ENCODE peak calls at places on chromosomes 4 and X, in four cellular contexts. One of them, this sample, is unnamed.

GRCh38 chr4:188707036-188707435 is 567.8 kb downstream of the TRIML1 start:
- DNase-seq in H9: no peak
- DNase-seq in adrenal gland: no peak
- DNase-seq in H1: no peak
- DNase-seq in this sample: no peak

GRCh38 chr4:143768007-143768591 is 67.6 kb upstream of the FREM3 start:
- DNase-seq in H1: no peak
- DNase-seq in H9: no peak
- DNase-seq in adrenal gland: peak; percentile 48
- DNase-seq in this sample: no peak

GRCh38 chr4:152356428-152357034 is 179.4 kb downstream of the FBXW7 start:
- DNase-seq in H1: no peak
- DNase-seq in H9: no peak
- DNase-seq in adrenal gland: no peak
- DNase-seq in this sample: no peak

GRCh38 chr4:10096201-10096975 is 20.2 kb downstream of the WDR1 start:
- DNase-seq in adrenal gland: peak; percentile 91
- DNase-seq in H1: no peak
- DNase-seq in H9: no peak
- DNase-seq in this sample: no peak

GRCh38 chr4:122612540-122612939 is 8.3 kb downstream of the IL21 start:
- DNase-seq in H9: no peak
- DNase-seq in adrenal gland: no peak
- DNase-seq in H1: no peak
- DNase-seq in this sample: no peak

GRCh38 chr4:15003441-15003890 is 1.2 kb downstream of the CPEB2 start:
- DNase-seq in adrenal gland: peak; percentile 63
- DNase-seq in H1: peak; percentile 73
- DNase-seq in H9: peak; percentile 52
- DNase-seq in this sample: peak; percentile 66

GRCh38 chr4:166324321-166324720 is 451.3 kb downstream of the TLL1 start:
- DNase-seq in adrenal gland: no peak
- DNase-seq in H9: peak; percentile 42
- DNase-seq in H1: peak; percentile 63
- DNase-seq in this sample: peak; percentile 75

GRCh38 chrX:109635151-109635550 is 10.2 kb upstream of the KCNE5 start:
- DNase-seq in H1: no peak
- DNase-seq in adrenal gland: no peak
- DNase-seq in H9: peak; percentile 35
- DNase-seq in this sample: peak; percentile 29

GRCh38 chr4:41257901-41258300 is 1.2 kb downstream of the UCHL1 start:
- DNase-seq in H9: no peak
- DNase-seq in H1: no peak
- DNase-seq in adrenal gland: no peak
- DNase-seq in this sample: no peak

GRCh38 chrX:111098874-111099273 is 2.9 kb downstream of the PAK3 start:
- DNase-seq in adrenal gland: no peak
- DNase-seq in H9: peak; percentile 87
- DNase-seq in H1: peak; percentile 81
- DNase-seq in this sample: peak; percentile 81

GRCh38 chrX:154029439-154029838 is 9.7 kb upstream of the IRAK1 start:
- DNase-seq in H1: no peak
- DNase-seq in adrenal gland: no peak
- DNase-seq in H9: no peak
- DNase-seq in this sample: no peak

GRCh38 chrX:66163849-66164401 is at the start of gene HEPH:
- DNase-seq in adrenal gland: peak; percentile 27
- DNase-seq in H1: peak; percentile 41
- DNase-seq in H9: peak; percentile 36
- DNase-seq in this sample: peak; percentile 68

GRCh38 chr4:122855491-122855890 is 28.9 kb downstream of the FGF2 start:
- DNase-seq in H9: no peak
- DNase-seq in adrenal gland: no peak
- DNase-seq in H1: no peak
- DNase-seq in this sample: no peak

GRCh38 chrX:129318375-129318774 is 204.9 kb downstream of the SMARCA1 start:
- DNase-seq in H9: no peak
- DNase-seq in H1: no peak
- DNase-seq in adrenal gland: no peak
- DNase-seq in this sample: peak; percentile 31

GRCh38 chrX:118523920-118524319 is 28.3 kb downstream of the DOCK11 start:
- DNase-seq in adrenal gland: no peak
- DNase-seq in H1: no peak
- DNase-seq in H9: no peak
- DNase-seq in this sample: no peak

GRCh38 chrX:64205441-64205734 is at the start of gene AMER1:
- DNase-seq in H9: no peak
- DNase-seq in adrenal gland: no peak
- DNase-seq in H1: no peak
- DNase-seq in this sample: no peak

GRCh38 chr4:53315300-53315699 is 50.6 kb downstream of the SCFD2 start:
- DNase-seq in H9: no peak
- DNase-seq in H1: no peak
- DNase-seq in adrenal gland: no peak
- DNase-seq in this sample: peak; percentile 4

GRCh38 chr4:163681208-163681821 is 186.8 kb downstream of the TMA16 start:
- DNase-seq in H1: no peak
- DNase-seq in H9: no peak
- DNase-seq in adrenal gland: peak; percentile 37
- DNase-seq in this sample: peak; percentile 87

GRCh38 chr4:7828926-7829325 is 110.7 kb downstream of the AFAP1 start:
- DNase-seq in adrenal gland: no peak
- DNase-seq in H9: no peak
- DNase-seq in H1: no peak
- DNase-seq in this sample: no peak

GRCh38 chr4:101621120-101621519 is 169.4 kb upstream of the BANK1 start:
- DNase-seq in H9: no peak
- DNase-seq in adrenal gland: no peak
- DNase-seq in H1: no peak
- DNase-seq in this sample: no peak

GRCh38 chrX:153642313-153642654 is 4.7 kb upstream of the DUSP9 start:
- DNase-seq in H1: peak; percentile 53
- DNase-seq in adrenal gland: no peak
- DNase-seq in H9: peak; percentile 39
- DNase-seq in this sample: peak; percentile 41

GRCh38 chr4:128653514-128654420 is 155.7 kb upstream of the JADE1 start:
- DNase-seq in H1: no peak
- DNase-seq in H9: no peak
- DNase-seq in adrenal gland: no peak
- DNase-seq in this sample: peak; percentile 47

GRCh38 chr4:122603156-122603574 is 17.7 kb downstream of the IL21 start:
- DNase-seq in adrenal gland: no peak
- DNase-seq in H9: no peak
- DNase-seq in H1: no peak
- DNase-seq in this sample: no peak

GRCh38 chr4:39435875-39436563 is 22.7 kb downstream of the RPL9 start:
- DNase-seq in adrenal gland: no peak
- DNase-seq in H9: no peak
- DNase-seq in H1: no peak
- DNase-seq in this sample: peak; percentile 65

GRCh38 chr4:7649741-7650531 is 215.2 kb upstream of the PSAPL1 start:
- DNase-seq in H9: no peak
- DNase-seq in H1: no peak
- DNase-seq in adrenal gland: peak; percentile 40
- DNase-seq in this sample: no peak

GRCh38 chrX:38803286-38803608 is 2.0 kb downstream of the MID1IP1 start:
- DNase-seq in H9: no peak
- DNase-seq in H1: no peak
- DNase-seq in adrenal gland: no peak
- DNase-seq in this sample: no peak

GRCh38 chrX:53159184-53159583 is 65.2 kb downstream of the KANTR start:
- DNase-seq in adrenal gland: no peak
- DNase-seq in H1: no peak
- DNase-seq in H9: no peak
- DNase-seq in this sample: no peak

GRCh38 chr4:164761233-164761632 is 7.3 kb downstream of the SMIM31 start:
- DNase-seq in H9: no peak
- DNase-seq in adrenal gland: no peak
- DNase-seq in H1: no peak
- DNase-seq in this sample: no peak

GRCh38 chr4:67103001-67103737 is 442.1 kb downstream of the CENPC start:
- DNase-seq in adrenal gland: no peak
- DNase-seq in H1: no peak
- DNase-seq in H9: no peak
- DNase-seq in this sample: no peak

GRCh38 chrX:41828821-41829220 is 94.5 kb downstream of the CASK start:
- DNase-seq in H1: no peak
- DNase-seq in H9: no peak
- DNase-seq in adrenal gland: no peak
- DNase-seq in this sample: no peak

GRCh38 chrX:68659385-68659784 is 11.9 kb downstream of the STARD8 start:
- DNase-seq in H9: no peak
- DNase-seq in adrenal gland: no peak
- DNase-seq in H1: no peak
- DNase-seq in this sample: peak; percentile 36

GRCh38 chrX:78658851-78659744 is at the start of gene RTL3:
- DNase-seq in H9: no peak
- DNase-seq in adrenal gland: no peak
- DNase-seq in H1: no peak
- DNase-seq in this sample: no peak

GRCh38 chr4:150722908-150723362 is 141.0 kb downstream of the MAB21L2 start:
- DNase-seq in adrenal gland: peak; percentile 96
- DNase-seq in H1: no peak
- DNase-seq in H9: peak; percentile 38
- DNase-seq in this sample: peak; percentile 40

GRCh38 chrX:115690554-115691216 is 129.7 kb downstream of the PLS3 start:
- DNase-seq in H9: peak; percentile 83
- DNase-seq in H1: peak; percentile 63
- DNase-seq in adrenal gland: peak; percentile 56
- DNase-seq in this sample: peak; percentile 89

GRCh38 chrX:143635915-143636314 is at the start of gene SLITRK4:
- DNase-seq in adrenal gland: peak; percentile 38
- DNase-seq in H1: peak; percentile 57
- DNase-seq in H9: peak; percentile 82
- DNase-seq in this sample: peak; percentile 82

GRCh38 chr4:16237715-16238114 is 11.4 kb upstream of the TAPT1 start:
- DNase-seq in H1: no peak
- DNase-seq in adrenal gland: peak; percentile 20
- DNase-seq in H9: no peak
- DNase-seq in this sample: no peak

GRCh38 chr4:185512516-185512915 is 22.8 kb downstream of the PDLIM3 start:
- DNase-seq in H1: no peak
- DNase-seq in adrenal gland: no peak
- DNase-seq in H9: no peak
- DNase-seq in this sample: no peak

GRCh38 chr4:152850377-152850776 is 70.6 kb downstream of the ARFIP1 start:
- DNase-seq in adrenal gland: peak; percentile 39
- DNase-seq in H1: no peak
- DNase-seq in H9: peak; percentile 80
- DNase-seq in this sample: peak; percentile 86

GRCh38 chr4:40223343-40223742 is 26.5 kb downstream of the RHOH start:
- DNase-seq in H1: no peak
- DNase-seq in adrenal gland: no peak
- DNase-seq in H9: no peak
- DNase-seq in this sample: no peak

GRCh38 chrX:42615161-42615563 is 162.8 kb downstream of the PPP1R2C start:
- DNase-seq in adrenal gland: no peak
- DNase-seq in H9: peak; percentile 63
- DNase-seq in H1: peak; percentile 47
- DNase-seq in this sample: peak; percentile 44

GRCh38 chrX:25006586-25007058 is 9.1 kb downstream of the ARX start:
- DNase-seq in H1: no peak
- DNase-seq in H9: no peak
- DNase-seq in adrenal gland: no peak
- DNase-seq in this sample: no peak

GRCh38 chrX:25005382-25006185 is 10.2 kb downstream of the ARX start:
- DNase-seq in H1: no peak
- DNase-seq in adrenal gland: no peak
- DNase-seq in H9: no peak
- DNase-seq in this sample: no peak

GRCh38 chrX:25005034-25005381 is 10.8 kb downstream of the ARX start:
- DNase-seq in adrenal gland: no peak
- DNase-seq in H9: no peak
- DNase-seq in H1: no peak
- DNase-seq in this sample: peak; percentile 57

GRCh38 chrX:25009407-25009806 is 6.4 kb downstream of the ARX start:
- DNase-seq in H1: no peak
- DNase-seq in H9: no peak
- DNase-seq in adrenal gland: no peak
- DNase-seq in this sample: no peak

GRCh38 chrX:25007059-25008053 is 8.4 kb downstream of the ARX start:
- DNase-seq in H9: no peak
- DNase-seq in H1: peak; percentile 61
- DNase-seq in adrenal gland: no peak
- DNase-seq in this sample: peak; percentile 59
- H3K27me3 ChIP-seq in H9: peaks cover 94% of the 10 kb centered on the region
- H3K27me3 ChIP-seq in H1: peaks cover 97% of the 10 kb centered on the region
- H3K27me3 ChIP-seq in adrenal gland: peaks cover 96% of the 10 kb centered on the region
- H3K27me3 ChIP-seq in this sample: peaks cover 99% of the 10 kb centered on the region

DNA sequence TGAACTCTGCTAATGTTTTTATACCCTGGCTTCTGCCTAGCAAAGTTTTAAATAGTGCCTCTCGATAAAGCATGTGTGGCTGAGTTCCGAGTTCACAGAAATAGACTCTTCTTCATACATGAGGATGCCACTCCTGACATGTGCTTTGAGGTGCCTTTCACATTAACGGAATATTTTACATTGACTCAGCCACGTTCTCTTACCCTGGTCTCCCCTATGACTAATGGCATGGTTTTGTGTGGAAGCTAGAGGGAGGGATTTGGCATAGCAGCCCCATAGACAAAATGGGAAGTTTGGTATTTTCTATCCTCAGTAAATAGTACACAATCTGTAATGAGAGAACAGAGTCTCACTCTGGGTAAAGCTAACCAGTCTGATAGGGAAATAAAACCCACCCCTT is 69.0 kb downstream of the PCDH19 start:
- DNase-seq in H1: no peak
- DNase-seq in H9: no peak
- DNase-seq in adrenal gland: no peak
- DNase-seq in this sample: no peak
- H3K27me3 ChIP-seq in H1: no peaks in the 10 kb centered on the region
- H3K27me3 ChIP-seq in H9: no peaks in the 10 kb centered on the region
- H3K27me3 ChIP-seq in adrenal gland: peaks cover 13% of the 10 kb centered on the region
- H3K27me3 ChIP-seq in this sample: no peaks in the 10 kb centered on the region

DNA sequence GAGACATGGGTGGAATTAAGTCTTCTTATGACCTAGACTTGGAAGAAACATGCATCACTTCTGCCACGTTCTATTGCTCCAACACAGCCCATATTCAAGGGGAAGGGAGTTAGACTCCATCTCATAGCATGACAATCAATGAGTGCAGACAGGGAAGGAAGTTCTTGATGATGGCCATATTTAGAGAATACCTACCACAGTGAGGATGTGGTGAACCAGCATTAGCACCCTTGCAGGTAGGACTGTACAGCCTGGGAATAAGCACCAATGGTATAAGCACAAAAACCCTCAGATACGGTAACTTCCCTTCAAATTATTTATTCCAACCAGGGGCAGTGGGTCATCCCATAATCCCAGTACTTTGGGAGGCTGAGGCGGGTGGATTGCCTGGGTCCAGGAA is 29.8 kb downstream of the PAGE2 start:
- DNase-seq in H1: no peak
- DNase-seq in H9: no peak
- DNase-seq in adrenal gland: no peak
- DNase-seq in this sample: no peak
- H3K27me3 ChIP-seq in H1: no peaks in the 10 kb centered on the region
- H3K27me3 ChIP-seq in H9: no peaks in the 10 kb centered on the region
- H3K27me3 ChIP-seq in adrenal gland: peaks cover 14% of the 10 kb centered on the region
- H3K27me3 ChIP-seq in this sample: no peaks in the 10 kb centered on the region

GRCh38 chr4:3654036-3654807 is 112.0 kb upstream of the ADRA2C start:
- DNase-seq in H9: no peak
- DNase-seq in H1: no peak
- DNase-seq in adrenal gland: no peak
- DNase-seq in this sample: no peak
- H3K27me3 ChIP-seq in H9: no peaks in the 10 kb centered on the region
- H3K27me3 ChIP-seq in H1: no peaks in the 10 kb centered on the region
- H3K27me3 ChIP-seq in adrenal gland: peaks cover 20% of the 10 kb centered on the region
- H3K27me3 ChIP-seq in this sample: no peaks in the 10 kb centered on the region